ENCODE peak calls at places on chromosomes 5 and 9, in ten cellular contexts. One of them, this sample, is unnamed.

GRCh38 chr5:123099514-123100151 is 10.6 kb downstream of the PRDM6 start:
- DNase-seq in putamen: no peak
- DNase-seq in GM06990: no peak
- DNase-seq in activated CD4-positive, CD25-positive, alpha-beta regulatory T cell: no peak
- DNase-seq in T-cell: no peak
- DNase-seq in AG10803: no peak
- DNase-seq in mucosa of gallbladder: no peak
- DNase-seq in DND-41: no peak
- DNase-seq in right cardiac atrium: peak; percentile 61
- DNase-seq in stimulated activated CD8-positive, alpha-beta memory T cell treated with anti-CD3 and anti-CD28 coated beads, Interleukin-15, amount 100 ng/mL, for 24 hours: no peak
- DNase-seq in this sample: no peak

GRCh38 chr9:37951671-37952579 is 48.0 kb upstream of the SLC25A51 start:
- DNase-seq in putamen: no peak
- DNase-seq in GM06990: no peak
- DNase-seq in activated CD4-positive, CD25-positive, alpha-beta regulatory T cell: no peak
- DNase-seq in T-cell: no peak
- DNase-seq in AG10803: no peak
- DNase-seq in mucosa of gallbladder: no peak
- DNase-seq in DND-41: no peak
- DNase-seq in right cardiac atrium: peak; percentile 23
- DNase-seq in stimulated activated CD8-positive, alpha-beta memory T cell treated with anti-CD3 and anti-CD28 coated beads, Interleukin-15, amount 100 ng/mL, for 24 hours: no peak
- DNase-seq in this sample: no peak

GRCh38 chr9:93256878-93257807 is 73.2 kb downstream of the WNK2 start:
- DNase-seq in putamen: no peak
- DNase-seq in GM06990: no peak
- DNase-seq in activated CD4-positive, CD25-positive, alpha-beta regulatory T cell: no peak
- DNase-seq in T-cell: no peak
- DNase-seq in AG10803: no peak
- DNase-seq in mucosa of gallbladder: no peak
- DNase-seq in DND-41: no peak
- DNase-seq in right cardiac atrium: no peak
- DNase-seq in stimulated activated CD8-positive, alpha-beta memory T cell treated with anti-CD3 and anti-CD28 coated beads, Interleukin-15, amount 100 ng/mL, for 24 hours: no peak
- DNase-seq in this sample: no peak

GRCh38 chr5:61969347-61969746 is 336.7 kb upstream of the KIF2A start:
- DNase-seq in putamen: no peak
- DNase-seq in GM06990: no peak
- DNase-seq in activated CD4-positive, CD25-positive, alpha-beta regulatory T cell: no peak
- DNase-seq in T-cell: no peak
- DNase-seq in AG10803: peak; percentile 48
- DNase-seq in mucosa of gallbladder: no peak
- DNase-seq in DND-41: no peak
- DNase-seq in right cardiac atrium: no peak
- DNase-seq in stimulated activated CD8-positive, alpha-beta memory T cell treated with anti-CD3 and anti-CD28 coated beads, Interleukin-15, amount 100 ng/mL, for 24 hours: no peak
- DNase-seq in this sample: no peak

GRCh38 chr5:73722224-73722623 is 96.2 kb downstream of the ARHGEF28 start:
- DNase-seq in putamen: no peak
- DNase-seq in GM06990: no peak
- DNase-seq in activated CD4-positive, CD25-positive, alpha-beta regulatory T cell: no peak
- DNase-seq in T-cell: no peak
- DNase-seq in AG10803: peak; percentile 74
- DNase-seq in mucosa of gallbladder: no peak
- DNase-seq in DND-41: no peak
- DNase-seq in right cardiac atrium: no peak
- DNase-seq in stimulated activated CD8-positive, alpha-beta memory T cell treated with anti-CD3 and anti-CD28 coated beads, Interleukin-15, amount 100 ng/mL, for 24 hours: no peak
- DNase-seq in this sample: no peak

GRCh38 chr5:151094054-151094858 is 13.4 kb upstream of the TNIP1 start:
- DNase-seq in putamen: no peak
- DNase-seq in GM06990: peak; percentile 79
- DNase-seq in activated CD4-positive, CD25-positive, alpha-beta regulatory T cell: peak; percentile 35
- DNase-seq in T-cell: peak; percentile 35
- DNase-seq in AG10803: no peak
- DNase-seq in mucosa of gallbladder: no peak
- DNase-seq in DND-41: no peak
- DNase-seq in right cardiac atrium: peak; percentile 40
- DNase-seq in stimulated activated CD8-positive, alpha-beta memory T cell treated with anti-CD3 and anti-CD28 coated beads, Interleukin-15, amount 100 ng/mL, for 24 hours: no peak
- DNase-seq in this sample: peak; percentile 31

GRCh38 chr5:132788508-132788907 is 11.5 kb upstream of the SEPTIN8 start:
- DNase-seq in putamen: no peak
- DNase-seq in GM06990: no peak
- DNase-seq in activated CD4-positive, CD25-positive, alpha-beta regulatory T cell: no peak
- DNase-seq in T-cell: no peak
- DNase-seq in AG10803: no peak
- DNase-seq in mucosa of gallbladder: no peak
- DNase-seq in DND-41: no peak
- DNase-seq in right cardiac atrium: no peak
- DNase-seq in stimulated activated CD8-positive, alpha-beta memory T cell treated with anti-CD3 and anti-CD28 coated beads, Interleukin-15, amount 100 ng/mL, for 24 hours: no peak
- DNase-seq in this sample: no peak

GRCh38 chr9:101326501-101326900 is 58.3 kb downstream of the BAAT start:
- DNase-seq in putamen: no peak
- DNase-seq in GM06990: no peak
- DNase-seq in activated CD4-positive, CD25-positive, alpha-beta regulatory T cell: no peak
- DNase-seq in T-cell: no peak
- DNase-seq in AG10803: no peak
- DNase-seq in mucosa of gallbladder: peak; percentile 52
- DNase-seq in DND-41: no peak
- DNase-seq in right cardiac atrium: no peak
- DNase-seq in stimulated activated CD8-positive, alpha-beta memory T cell treated with anti-CD3 and anti-CD28 coated beads, Interleukin-15, amount 100 ng/mL, for 24 hours: no peak
- DNase-seq in this sample: no peak

GRCh38 chr5:108876451-108876850 is 128.8 kb downstream of the FER start:
- DNase-seq in putamen: no peak
- DNase-seq in GM06990: no peak
- DNase-seq in activated CD4-positive, CD25-positive, alpha-beta regulatory T cell: no peak
- DNase-seq in T-cell: no peak
- DNase-seq in AG10803: peak; percentile 61
- DNase-seq in mucosa of gallbladder: no peak
- DNase-seq in DND-41: no peak
- DNase-seq in right cardiac atrium: no peak
- DNase-seq in stimulated activated CD8-positive, alpha-beta memory T cell treated with anti-CD3 and anti-CD28 coated beads, Interleukin-15, amount 100 ng/mL, for 24 hours: no peak
- DNase-seq in this sample: no peak

GRCh38 chr9:130770679-130771442 is 64.2 kb upstream of the ABL1 start:
- DNase-seq in putamen: peak; percentile 56
- DNase-seq in GM06990: no peak
- DNase-seq in activated CD4-positive, CD25-positive, alpha-beta regulatory T cell: no peak
- DNase-seq in T-cell: no peak
- DNase-seq in AG10803: peak; percentile 71
- DNase-seq in mucosa of gallbladder: no peak
- DNase-seq in DND-41: peak; percentile 6
- DNase-seq in right cardiac atrium: no peak
- DNase-seq in stimulated activated CD8-positive, alpha-beta memory T cell treated with anti-CD3 and anti-CD28 coated beads, Interleukin-15, amount 100 ng/mL, for 24 hours: no peak
- DNase-seq in this sample: no peak

GRCh38 chr5:93079046-93079445 is 502.0 kb downstream of the NR2F1-AS1 start:
- DNase-seq in putamen: no peak
- DNase-seq in GM06990: no peak
- DNase-seq in activated CD4-positive, CD25-positive, alpha-beta regulatory T cell: no peak
- DNase-seq in T-cell: no peak
- DNase-seq in AG10803: no peak
- DNase-seq in mucosa of gallbladder: peak; percentile 23
- DNase-seq in DND-41: no peak
- DNase-seq in right cardiac atrium: no peak
- DNase-seq in stimulated activated CD8-positive, alpha-beta memory T cell treated with anti-CD3 and anti-CD28 coated beads, Interleukin-15, amount 100 ng/mL, for 24 hours: no peak
- DNase-seq in this sample: no peak

GRCh38 chr5:73387630-73388370 is 60.8 kb downstream of the FOXD1 start:
- DNase-seq in putamen: no peak
- DNase-seq in GM06990: peak; percentile 44
- DNase-seq in activated CD4-positive, CD25-positive, alpha-beta regulatory T cell: no peak
- DNase-seq in T-cell: peak; percentile 72
- DNase-seq in AG10803: no peak
- DNase-seq in mucosa of gallbladder: peak; percentile 23
- DNase-seq in DND-41: peak; percentile 89
- DNase-seq in right cardiac atrium: no peak
- DNase-seq in stimulated activated CD8-positive, alpha-beta memory T cell treated with anti-CD3 and anti-CD28 coated beads, Interleukin-15, amount 100 ng/mL, for 24 hours: no peak
- DNase-seq in this sample: no peak

GRCh38 chr5:173547579-173547978 is 68.9 kb downstream of the BOD1 start:
- DNase-seq in putamen: no peak
- DNase-seq in GM06990: peak; percentile 26
- DNase-seq in activated CD4-positive, CD25-positive, alpha-beta regulatory T cell: no peak
- DNase-seq in T-cell: no peak
- DNase-seq in AG10803: peak; percentile 39
- DNase-seq in mucosa of gallbladder: no peak
- DNase-seq in DND-41: no peak
- DNase-seq in right cardiac atrium: no peak
- DNase-seq in stimulated activated CD8-positive, alpha-beta memory T cell treated with anti-CD3 and anti-CD28 coated beads, Interleukin-15, amount 100 ng/mL, for 24 hours: no peak
- DNase-seq in this sample: no peak

GRCh38 chr5:133450311-133450710 is 162.0 kb downstream of the FSTL4 start:
- DNase-seq in putamen: no peak
- DNase-seq in GM06990: no peak
- DNase-seq in activated CD4-positive, CD25-positive, alpha-beta regulatory T cell: no peak
- DNase-seq in T-cell: no peak
- DNase-seq in AG10803: no peak
- DNase-seq in mucosa of gallbladder: no peak
- DNase-seq in DND-41: no peak
- DNase-seq in right cardiac atrium: no peak
- DNase-seq in stimulated activated CD8-positive, alpha-beta memory T cell treated with anti-CD3 and anti-CD28 coated beads, Interleukin-15, amount 100 ng/mL, for 24 hours: no peak
- DNase-seq in this sample: no peak

GRCh38 chr5:119328753-119329602 is 26.8 kb upstream of the TNFAIP8 start:
- DNase-seq in putamen: no peak
- DNase-seq in GM06990: no peak
- DNase-seq in activated CD4-positive, CD25-positive, alpha-beta regulatory T cell: no peak
- DNase-seq in T-cell: peak; percentile 60
- DNase-seq in AG10803: peak; percentile 78
- DNase-seq in mucosa of gallbladder: no peak
- DNase-seq in DND-41: peak; percentile 89
- DNase-seq in right cardiac atrium: no peak
- DNase-seq in stimulated activated CD8-positive, alpha-beta memory T cell treated with anti-CD3 and anti-CD28 coated beads, Interleukin-15, amount 100 ng/mL, for 24 hours: no peak
- DNase-seq in this sample: no peak

GRCh38 chr9:113589407-113589806 is 125.9 kb downstream of the RGS3 start:
- DNase-seq in putamen: no peak
- DNase-seq in GM06990: no peak
- DNase-seq in activated CD4-positive, CD25-positive, alpha-beta regulatory T cell: no peak
- DNase-seq in T-cell: no peak
- DNase-seq in AG10803: no peak
- DNase-seq in mucosa of gallbladder: no peak
- DNase-seq in DND-41: no peak
- DNase-seq in right cardiac atrium: peak; percentile 84
- DNase-seq in stimulated activated CD8-positive, alpha-beta memory T cell treated with anti-CD3 and anti-CD28 coated beads, Interleukin-15, amount 100 ng/mL, for 24 hours: no peak
- DNase-seq in this sample: no peak

GRCh38 chr9:127971357-127972315 is 9.2 kb downstream of the EEIG1 start:
- DNase-seq in putamen: peak; percentile 97
- DNase-seq in GM06990: no peak
- DNase-seq in activated CD4-positive, CD25-positive, alpha-beta regulatory T cell: no peak
- DNase-seq in T-cell: no peak
- DNase-seq in AG10803: peak; percentile 42
- DNase-seq in mucosa of gallbladder: no peak
- DNase-seq in DND-41: no peak
- DNase-seq in right cardiac atrium: peak; percentile 62
- DNase-seq in stimulated activated CD8-positive, alpha-beta memory T cell treated with anti-CD3 and anti-CD28 coated beads, Interleukin-15, amount 100 ng/mL, for 24 hours: no peak
- DNase-seq in this sample: no peak

GRCh38 chr9:18442629-18443491 is 31.1 kb upstream of the ADAMTSL1 start:
- DNase-seq in putamen: peak; percentile 76
- DNase-seq in GM06990: no peak
- DNase-seq in activated CD4-positive, CD25-positive, alpha-beta regulatory T cell: no peak
- DNase-seq in T-cell: no peak
- DNase-seq in AG10803: peak; percentile 85
- DNase-seq in mucosa of gallbladder: peak; percentile 64
- DNase-seq in DND-41: peak; percentile 61
- DNase-seq in right cardiac atrium: peak; percentile 83
- DNase-seq in stimulated activated CD8-positive, alpha-beta memory T cell treated with anti-CD3 and anti-CD28 coated beads, Interleukin-15, amount 100 ng/mL, for 24 hours: peak; percentile 6
- DNase-seq in this sample: no peak

GRCh38 chr5:160353379-160353778 is 17.0 kb downstream of the C1QTNF2 start:
- DNase-seq in putamen: peak; percentile 53
- DNase-seq in GM06990: no peak
- DNase-seq in activated CD4-positive, CD25-positive, alpha-beta regulatory T cell: no peak
- DNase-seq in T-cell: no peak
- DNase-seq in AG10803: peak; percentile 77
- DNase-seq in mucosa of gallbladder: no peak
- DNase-seq in DND-41: no peak
- DNase-seq in right cardiac atrium: peak; percentile 85
- DNase-seq in stimulated activated CD8-positive, alpha-beta memory T cell treated with anti-CD3 and anti-CD28 coated beads, Interleukin-15, amount 100 ng/mL, for 24 hours: no peak
- DNase-seq in this sample: no peak

GRCh38 chr5:149999866-150000260 is 591 bp downstream of the TIGD6 start:
- DNase-seq in putamen: no peak
- DNase-seq in GM06990: no peak
- DNase-seq in activated CD4-positive, CD25-positive, alpha-beta regulatory T cell: no peak
- DNase-seq in T-cell: no peak
- DNase-seq in AG10803: no peak
- DNase-seq in mucosa of gallbladder: no peak
- DNase-seq in DND-41: no peak
- DNase-seq in right cardiac atrium: no peak
- DNase-seq in stimulated activated CD8-positive, alpha-beta memory T cell treated with anti-CD3 and anti-CD28 coated beads, Interleukin-15, amount 100 ng/mL, for 24 hours: no peak
- DNase-seq in this sample: no peak

GRCh38 chr9:137491735-137492432 is 32.8 kb upstream of the NSMF start:
- DNase-seq in putamen: no peak
- DNase-seq in GM06990: no peak
- DNase-seq in activated CD4-positive, CD25-positive, alpha-beta regulatory T cell: no peak
- DNase-seq in T-cell: no peak
- DNase-seq in AG10803: no peak
- DNase-seq in mucosa of gallbladder: no peak
- DNase-seq in DND-41: no peak
- DNase-seq in right cardiac atrium: peak; percentile 6
- DNase-seq in stimulated activated CD8-positive, alpha-beta memory T cell treated with anti-CD3 and anti-CD28 coated beads, Interleukin-15, amount 100 ng/mL, for 24 hours: no peak
- DNase-seq in this sample: no peak

GRCh38 chr5:180049357-180049673 is 22.2 kb downstream of the RNF130 start:
- DNase-seq in putamen: no peak
- DNase-seq in GM06990: no peak
- DNase-seq in activated CD4-positive, CD25-positive, alpha-beta regulatory T cell: no peak
- DNase-seq in T-cell: no peak
- DNase-seq in AG10803: no peak
- DNase-seq in mucosa of gallbladder: no peak
- DNase-seq in DND-41: no peak
- DNase-seq in right cardiac atrium: no peak
- DNase-seq in stimulated activated CD8-positive, alpha-beta memory T cell treated with anti-CD3 and anti-CD28 coated beads, Interleukin-15, amount 100 ng/mL, for 24 hours: no peak
- DNase-seq in this sample: no peak

GRCh38 chr9:120358877-120359276 is 221.1 kb downstream of the CDK5RAP2 start:
- DNase-seq in putamen: no peak
- DNase-seq in GM06990: no peak
- DNase-seq in activated CD4-positive, CD25-positive, alpha-beta regulatory T cell: no peak
- DNase-seq in T-cell: no peak
- DNase-seq in AG10803: no peak
- DNase-seq in mucosa of gallbladder: no peak
- DNase-seq in DND-41: no peak
- DNase-seq in right cardiac atrium: no peak
- DNase-seq in stimulated activated CD8-positive, alpha-beta memory T cell treated with anti-CD3 and anti-CD28 coated beads, Interleukin-15, amount 100 ng/mL, for 24 hours: no peak
- DNase-seq in this sample: no peak

GRCh38 chr5:179273074-179273435 is 72.2 kb downstream of the ADAMTS2 start:
- DNase-seq in putamen: no peak
- DNase-seq in GM06990: no peak
- DNase-seq in activated CD4-positive, CD25-positive, alpha-beta regulatory T cell: no peak
- DNase-seq in T-cell: no peak
- DNase-seq in AG10803: no peak
- DNase-seq in mucosa of gallbladder: no peak
- DNase-seq in DND-41: no peak
- DNase-seq in right cardiac atrium: peak; percentile 40
- DNase-seq in stimulated activated CD8-positive, alpha-beta memory T cell treated with anti-CD3 and anti-CD28 coated beads, Interleukin-15, amount 100 ng/mL, for 24 hours: no peak
- DNase-seq in this sample: no peak

GRCh38 chr5:140547508-140548299 is at the start of gene EIF4EBP3:
- DNase-seq in putamen: peak; percentile 95
- DNase-seq in GM06990: peak; percentile 84
- DNase-seq in activated CD4-positive, CD25-positive, alpha-beta regulatory T cell: peak; percentile 49
- DNase-seq in T-cell: peak; percentile 86
- DNase-seq in AG10803: peak; percentile 95
- DNase-seq in mucosa of gallbladder: peak; percentile 99
- DNase-seq in DND-41: peak; percentile 82
- DNase-seq in right cardiac atrium: peak; percentile 99
- DNase-seq in stimulated activated CD8-positive, alpha-beta memory T cell treated with anti-CD3 and anti-CD28 coated beads, Interleukin-15, amount 100 ng/mL, for 24 hours: peak; percentile 60
- DNase-seq in this sample: peak; percentile 77

GRCh38 chr5:31771500-31771899 is 132.6 kb downstream of the PDZD2 start:
- DNase-seq in putamen: no peak
- DNase-seq in GM06990: no peak
- DNase-seq in activated CD4-positive, CD25-positive, alpha-beta regulatory T cell: no peak
- DNase-seq in T-cell: no peak
- DNase-seq in AG10803: no peak
- DNase-seq in mucosa of gallbladder: no peak
- DNase-seq in DND-41: no peak
- DNase-seq in right cardiac atrium: no peak
- DNase-seq in stimulated activated CD8-positive, alpha-beta memory T cell treated with anti-CD3 and anti-CD28 coated beads, Interleukin-15, amount 100 ng/mL, for 24 hours: no peak
- DNase-seq in this sample: no peak

GRCh38 chr9:89701221-89701798 is 96.5 kb downstream of the GADD45G start:
- DNase-seq in putamen: no peak
- DNase-seq in GM06990: peak; percentile 80
- DNase-seq in activated CD4-positive, CD25-positive, alpha-beta regulatory T cell: peak; percentile 19
- DNase-seq in T-cell: peak; percentile 48
- DNase-seq in AG10803: no peak
- DNase-seq in mucosa of gallbladder: no peak
- DNase-seq in DND-41: peak; percentile 84
- DNase-seq in right cardiac atrium: no peak
- DNase-seq in stimulated activated CD8-positive, alpha-beta memory T cell treated with anti-CD3 and anti-CD28 coated beads, Interleukin-15, amount 100 ng/mL, for 24 hours: peak; percentile 31
- DNase-seq in this sample: peak; percentile 46

GRCh38 chr9:123832176-123832575 is 97.8 kb downstream of the DENND1A start:
- DNase-seq in putamen: no peak
- DNase-seq in GM06990: no peak
- DNase-seq in activated CD4-positive, CD25-positive, alpha-beta regulatory T cell: no peak
- DNase-seq in T-cell: no peak
- DNase-seq in AG10803: no peak
- DNase-seq in mucosa of gallbladder: no peak
- DNase-seq in DND-41: no peak
- DNase-seq in right cardiac atrium: no peak
- DNase-seq in stimulated activated CD8-positive, alpha-beta memory T cell treated with anti-CD3 and anti-CD28 coated beads, Interleukin-15, amount 100 ng/mL, for 24 hours: no peak
- DNase-seq in this sample: no peak

This sample was measured in stimulated activated CD4-positive, alpha-beta T cell treated with anti-CD3 and anti-CD28 coated beads, TNF-alpha, amount 100 ng/mL, for 4 hours.